ENCODE peak calls at places on chromosomes 2 and 18, in five cellular contexts. One of them, this sample, is unnamed.

GRCh38 chr18:3649559-3650426 is 199.8 kb downstream of the TGIF1 start:
- DNase-seq in HepG2: peak
- DNase-seq in H1: no peak
- DNase-seq in GM12891: no peak
- DNase-seq in GM12878: no peak
- DNase-seq in this sample: no peak

GRCh38 chr2:239839306-239839705 is 185.8 kb downstream of the NDUFA10 start:
- DNase-seq in H1: no peak
- DNase-seq in GM12891: no peak
- DNase-seq in GM12878: no peak
- DNase-seq in HepG2: no peak
- DNase-seq in this sample: no peak

GRCh38 chr18:73366713-73367112 is 498.9 kb upstream of the NETO1 start:
- DNase-seq in HepG2: no peak
- DNase-seq in GM12878: no peak
- DNase-seq in H1: no peak
- DNase-seq in GM12891: no peak
- DNase-seq in this sample: no peak

GRCh38 chr2:1767939-1768691 is 23.8 kb upstream of the PXDN start:
- DNase-seq in GM12891: no peak
- DNase-seq in H1: no peak
- DNase-seq in HepG2: no peak
- DNase-seq in GM12878: no peak
- DNase-seq in this sample: no peak

GRCh38 chr2:101396352-101396717 is 9.0 kb upstream of the CREG2 start:
- DNase-seq in GM12891: no peak
- DNase-seq in GM12878: no peak
- DNase-seq in HepG2: peak
- DNase-seq in H1: no peak
- DNase-seq in this sample: no peak

GRCh38 chr2:174771631-174772491 is 7.6 kb upstream of the CHRNA1 start:
- DNase-seq in H1: peak
- DNase-seq in GM12891: peak
- DNase-seq in GM12878: no peak
- DNase-seq in HepG2: peak
- DNase-seq in this sample: peak

GRCh38 chr2:144583741-144584453 is 64.0 kb upstream of the ZEB2 start:
- DNase-seq in GM12891: no peak
- DNase-seq in GM12878: no peak
- DNase-seq in H1: no peak
- DNase-seq in HepG2: no peak
- DNase-seq in this sample: no peak

GRCh38 chr2:74834806-74835755 is 1.2 kb downstream of the HK2 start:
- DNase-seq in GM12878: no peak
- DNase-seq in HepG2: peak
- DNase-seq in H1: peak
- DNase-seq in GM12891: peak
- DNase-seq in this sample: peak

GRCh38 chr2:139099721-139100120 is 319.5 kb upstream of the NXPH2 start:
- DNase-seq in GM12891: no peak
- DNase-seq in GM12878: no peak
- DNase-seq in HepG2: no peak
- DNase-seq in H1: no peak
- DNase-seq in this sample: no peak

GRCh38 chr2:86002375-86002774 is 103.3 kb downstream of the POLR1A start:
- DNase-seq in H1: no peak
- DNase-seq in GM12891: no peak
- DNase-seq in GM12878: no peak
- DNase-seq in HepG2: no peak
- DNase-seq in this sample: no peak

GRCh38 chr2:25920786-25921390 is 42.6 kb upstream of the ASXL2 start:
- DNase-seq in H1: no peak
- DNase-seq in GM12878: no peak
- DNase-seq in HepG2: no peak
- DNase-seq in GM12891: no peak
- DNase-seq in this sample: no peak

GRCh38 chr2:215698566-215698965 is 262.7 kb upstream of the FN1 start:
- DNase-seq in HepG2: no peak
- DNase-seq in H1: no peak
- DNase-seq in GM12878: no peak
- DNase-seq in GM12891: no peak
- DNase-seq in this sample: no peak

GRCh38 chr18:77407733-77408132 is 158.1 kb downstream of the GALR1 start:
- DNase-seq in H1: no peak
- DNase-seq in GM12878: no peak
- DNase-seq in GM12891: no peak
- DNase-seq in HepG2: peak
- DNase-seq in this sample: no peak

GRCh38 chr2:23287250-23287704 is 97.7 kb upstream of the KLHL29 start:
- DNase-seq in HepG2: no peak
- DNase-seq in GM12891: no peak
- DNase-seq in GM12878: no peak
- DNase-seq in H1: no peak
- DNase-seq in this sample: no peak

GRCh38 chr2:70766357-70767093 is 1.5 kb downstream of the ADD2 start:
- DNase-seq in GM12891: no peak
- DNase-seq in HepG2: no peak
- DNase-seq in GM12878: no peak
- DNase-seq in H1: no peak
- DNase-seq in this sample: no peak

GRCh38 chr2:127573771-127574170 is 38.3 kb downstream of the MYO7B start:
- DNase-seq in GM12891: no peak
- DNase-seq in H1: peak
- DNase-seq in GM12878: no peak
- DNase-seq in HepG2: no peak
- DNase-seq in this sample: no peak

GRCh38 chr2:54100772-54101171 is 14.6 kb upstream of the ACYP2 start:
- DNase-seq in GM12891: no peak
- DNase-seq in GM12878: no peak
- DNase-seq in HepG2: no peak
- DNase-seq in H1: no peak
- DNase-seq in this sample: no peak

GRCh38 chr2:232039086-232039485 is 77.6 kb downstream of the DIS3L2 start:
- DNase-seq in H1: no peak
- DNase-seq in HepG2: no peak
- DNase-seq in GM12878: no peak
- DNase-seq in GM12891: no peak
- DNase-seq in this sample: no peak

GRCh38 chr2:118013221-118013723 is 598 bp downstream of the CCDC93 start:
- DNase-seq in GM12891: peak
- DNase-seq in GM12878: no peak
- DNase-seq in HepG2: peak
- DNase-seq in H1: peak
- DNase-seq in this sample: peak

GRCh38 chr2:118013724-118014491 is at the start of gene CCDC93:
- DNase-seq in HepG2: peak
- DNase-seq in H1: peak
- DNase-seq in GM12891: peak
- DNase-seq in GM12878: peak
- DNase-seq in this sample: peak

GRCh38 chr2:118010470-118010869 is 3.4 kb downstream of the CCDC93 start:
- DNase-seq in GM12891: no peak
- DNase-seq in HepG2: no peak
- DNase-seq in H1: no peak
- DNase-seq in GM12878: no peak
- DNase-seq in this sample: no peak

GRCh38 chr2:118014492-118014824 is 588 bp upstream of the CCDC93 start:
- DNase-seq in GM12878: no peak
- DNase-seq in H1: no peak
- DNase-seq in GM12891: no peak
- DNase-seq in HepG2: no peak
- DNase-seq in this sample: no peak

DNA sequence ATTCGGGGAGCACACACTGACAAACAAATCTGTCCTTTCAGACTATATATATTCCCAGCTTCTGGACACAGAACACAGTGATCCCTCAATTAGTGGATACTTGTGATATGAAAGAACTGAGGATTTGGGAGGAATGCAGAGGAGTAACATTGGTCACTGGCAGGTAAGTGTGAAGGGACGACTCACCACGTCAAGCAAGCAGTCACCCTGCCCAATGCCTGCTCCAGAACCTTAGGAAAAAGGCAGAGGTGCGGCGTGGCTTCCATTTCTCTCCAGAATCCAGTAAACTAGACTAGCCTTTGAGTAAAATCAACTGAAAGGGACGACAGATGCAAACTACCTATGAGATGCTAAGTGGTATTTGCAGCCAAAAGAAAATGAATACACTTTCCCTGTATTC is 1.1 kb downstream of the CCDC93 start:
- DNase-seq in GM12878: no peak
- DNase-seq in GM12891: no peak
- DNase-seq in HepG2: no peak
- DNase-seq in H1: no peak
- DNase-seq in this sample: no peak
- TF ChIP-seq TAF1 in GM12878: no peak
- TF ChIP-seq TAF1 in GM12891: no peak
- TF ChIP-seq TAF1 in HepG2: no peak
- TF ChIP-seq TAF1 in H1: no peak
- TF ChIP-seq TAF1 in this sample: no peak

GRCh38 chr18:34495434-34495833 is 214.7 kb upstream of the DTNA start:
- DNase-seq in GM12891: no peak
- DNase-seq in H1: no peak
- DNase-seq in HepG2: no peak
- DNase-seq in GM12878: no peak
- DNase-seq in this sample: no peak

GRCh38 chr18:34494359-34494696 is 215.8 kb upstream of the DTNA start:
- DNase-seq in GM12878: no peak
- DNase-seq in H1: no peak
- DNase-seq in HepG2: peak
- DNase-seq in GM12891: no peak
- DNase-seq in this sample: no peak

GRCh38 chr18:34492652-34493051 is 217.4 kb upstream of the DTNA start:
- DNase-seq in GM12878: no peak
- DNase-seq in H1: no peak
- DNase-seq in HepG2: peak
- DNase-seq in GM12891: no peak
- DNase-seq in this sample: no peak

GRCh38 chr18:34493099-34493544 is 217.0 kb upstream of the DTNA start:
- DNase-seq in GM12891: no peak
- DNase-seq in GM12878: no peak
- DNase-seq in HepG2: peak
- DNase-seq in H1: peak
- DNase-seq in this sample: no peak

GRCh38 chr18:34493566-34494358 is 216.3 kb upstream of the DTNA start:
- DNase-seq in GM12891: peak
- DNase-seq in HepG2: peak
- DNase-seq in H1: peak
- DNase-seq in GM12878: no peak
- DNase-seq in this sample: peak
- TF ChIP-seq POLR2A in GM12891: no peak
- TF ChIP-seq POLR2A in HepG2: no peak
- TF ChIP-seq POLR2A in H1: no peak
- TF ChIP-seq POLR2A in GM12878: no peak
- TF ChIP-seq POLR2A in this sample: no peak

GRCh38 chr18:39346916-39347315 is 1781.3 kb upstream of the CELF4 start:
- DNase-seq in HepG2: no peak
- DNase-seq in GM12878: no peak
- DNase-seq in H1: no peak
- DNase-seq in GM12891: no peak
- DNase-seq in this sample: no peak

GRCh38 chr18:39345321-39345720 is 1779.7 kb upstream of the CELF4 start:
- DNase-seq in GM12891: no peak
- DNase-seq in HepG2: no peak
- DNase-seq in H1: no peak
- DNase-seq in GM12878: no peak
- DNase-seq in this sample: no peak

GRCh38 chr18:39348757-39349156 is 1783.2 kb upstream of the CELF4 start:
- DNase-seq in GM12891: no peak
- DNase-seq in H1: no peak
- DNase-seq in GM12878: no peak
- DNase-seq in HepG2: no peak
- DNase-seq in this sample: no peak

DNA sequence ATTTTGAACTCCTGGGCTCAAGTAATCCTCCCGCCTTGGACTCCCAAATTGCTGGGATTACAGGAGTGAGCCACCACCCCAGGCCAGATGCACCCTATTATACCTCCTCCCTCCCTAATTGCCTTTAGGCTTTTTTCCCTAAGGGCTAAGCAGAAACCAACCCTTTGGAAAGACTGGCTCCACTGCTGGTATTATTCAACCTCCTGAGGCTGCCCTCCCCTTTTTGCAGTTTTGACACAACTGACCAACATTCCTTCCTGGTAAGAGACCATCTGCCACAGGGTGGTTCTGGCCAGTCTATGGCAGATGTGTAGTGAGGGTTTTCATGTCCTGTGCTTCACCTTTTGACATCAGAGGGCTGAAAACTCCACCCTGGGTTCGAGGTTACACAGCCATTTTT is 1785.3 kb upstream of the CELF4 start:
- DNase-seq in GM12878: no peak
- DNase-seq in H1: no peak
- DNase-seq in GM12891: no peak
- DNase-seq in HepG2: no peak
- DNase-seq in this sample: no peak
- TF ChIP-seq TAF1 in GM12878: no peak
- TF ChIP-seq TAF1 in H1: no peak
- TF ChIP-seq TAF1 in GM12891: no peak
- TF ChIP-seq TAF1 in HepG2: no peak
- TF ChIP-seq TAF1 in this sample: no peak

GRCh38 chr2:237431856-237432255 is 17.9 kb upstream of the COL6A3 start:
- DNase-seq in H1: no peak
- DNase-seq in HepG2: no peak
- DNase-seq in GM12891: no peak
- DNase-seq in GM12878: no peak
- DNase-seq in this sample: no peak

GRCh38 chr2:237434916-237435315 is 21.0 kb upstream of the COL6A3 start:
- DNase-seq in H1: no peak
- DNase-seq in GM12878: no peak
- DNase-seq in HepG2: no peak
- DNase-seq in GM12891: no peak
- DNase-seq in this sample: peak

GRCh38 chr2:237433920-237434319 is 20.0 kb upstream of the COL6A3 start:
- DNase-seq in H1: no peak
- DNase-seq in HepG2: no peak
- DNase-seq in GM12891: no peak
- DNase-seq in GM12878: no peak
- DNase-seq in this sample: no peak

GRCh38 chr2:237431372-237431771 is 17.4 kb upstream of the COL6A3 start:
- DNase-seq in H1: no peak
- DNase-seq in GM12878: no peak
- DNase-seq in HepG2: no peak
- DNase-seq in GM12891: no peak
- DNase-seq in this sample: no peak

DNA sequence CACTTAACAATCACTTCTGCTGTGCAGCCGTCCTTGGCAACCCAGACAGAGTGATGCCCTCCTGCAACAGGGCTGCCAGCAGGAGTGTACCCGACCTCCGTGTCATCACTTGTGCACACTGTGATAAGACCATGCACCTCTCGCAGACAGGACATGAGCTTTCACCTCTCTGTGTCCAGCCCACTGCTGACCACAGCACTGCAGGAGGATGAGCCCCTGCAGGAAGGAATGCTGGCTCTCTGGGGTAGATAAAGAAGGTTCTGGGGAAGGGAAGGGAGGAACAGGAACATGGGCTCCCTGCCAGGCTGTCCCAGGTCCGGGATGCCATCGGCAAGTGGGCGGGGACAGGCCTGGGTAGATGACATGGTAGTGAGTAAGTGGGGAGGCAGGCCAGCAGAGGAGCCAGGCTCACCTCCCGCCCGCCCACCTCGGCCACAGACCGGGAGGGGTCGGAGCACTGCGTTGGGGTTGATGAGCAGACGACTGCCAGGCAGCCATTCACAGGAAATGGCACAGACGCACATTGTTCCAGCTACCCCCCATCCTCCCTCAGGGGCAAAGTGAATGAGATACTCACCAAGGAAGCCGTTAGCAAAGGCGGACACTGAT is 18.6 kb upstream of the COL6A3 start:
- DNase-seq in H1: no peak
- DNase-seq in GM12891: no peak
- DNase-seq in GM12878: no peak
- DNase-seq in HepG2: no peak
- DNase-seq in this sample: no peak
- TF ChIP-seq POLR2A in H1: no peak
- TF ChIP-seq POLR2A in GM12891: no peak
- TF ChIP-seq POLR2A in GM12878: no peak
- TF ChIP-seq POLR2A in HepG2: no peak
- TF ChIP-seq POLR2A in this sample: no peak